ENCODE peak calls at places on chromosomes 7 and 10, in eight cellular contexts. Z, K, X, A, B, D, H and R are unnamed samples.
A peak's percentile ranks its signal among the peaks of the same experiment; 100 is the strongest.

GRCh38 chr10:22573820-22574569 is 140.4 kb downstream of the PIP4K2A start:
- DNase-seq in D (no peak), H (peak; percentile 7), B (no peak), X (peak; percentile 19), K (peak; percentile 36), Z (peak; percentile 16), A (no peak), R (peak; percentile 31)

GRCh38 chr10:18312385-18313145 is 172.3 kb downstream of the CACNB2 start:
- DNase-seq in D (no peak), Z (peak; percentile 28), B (peak; percentile 13), A (no peak), X (no peak), H (no peak), K (peak; percentile 54), R (peak; percentile 59)

GRCh38 chr10:114297136-114297705 is 58.2 kb downstream of the VWA2 start:
- DNase-seq in Z (no peak), B (no peak), A (no peak), X (no peak), D (no peak), K (no peak), H (no peak), R (no peak)

GRCh38 chr10:87723500-87723899 is 63.8 kb downstream of the PAPSS2 start:
- DNase-seq in Z (no peak), X (no peak), K (no peak), D (no peak), A (no peak), B (no peak), H (no peak), R (no peak)

GRCh38 chr7:101100858-101101847 is 15.9 kb downstream of the TRIM56 start:
- DNase-seq in A (no peak), D (no peak), Z (peak; percentile 44), B (no peak), X (no peak), H (no peak), K (no peak), R (no peak)

GRCh38 chr7:15561840-15562239 is at the start of gene AGMO:
- DNase-seq in B (peak; percentile 68), X (peak; percentile 72), D (no peak), H (no peak), A (no peak), K (no peak), Z (peak; percentile 45), R (peak; percentile 80)

GRCh38 chr7:78924581-78924980 is 528.9 kb downstream of the MAGI2 start:
- DNase-seq in H (no peak), D (no peak), Z (peak; percentile 46), A (no peak), K (no peak), X (no peak), B (peak; percentile 25), R (no peak)

GRCh38 chr10:132559538-132559937 is 22.0 kb downstream of the INPP5A start:
- DNase-seq in B (no peak), Z (no peak), K (no peak), H (no peak), A (no peak), D (no peak), X (no peak), R (no peak)

GRCh38 chr10:126432507-126432906 is 44.2 kb upstream of the ADAM12 start:
- DNase-seq in D (no peak), A (no peak), Z (no peak), K (no peak), B (no peak), X (no peak), H (no peak), R (no peak)

GRCh38 chr10:71927669-71928592 is 36.3 kb upstream of the CHST3 start:
- DNase-seq in K (no peak), B (no peak), Z (peak; percentile 85), X (no peak), H (no peak), A (no peak), D (no peak), R (no peak)

GRCh38 chr10:58438340-58438739 is 53.1 kb downstream of the TFAM start:
- DNase-seq in A (no peak), H (no peak), Z (peak; percentile 74), X (no peak), K (no peak), D (no peak), B (no peak), R (no peak)